ENCODE peak calls at places on chromosomes 3 and 15, in five cellular contexts. F is HepG2, A is GM12878, O is GM12892, D is H1. K is an unnamed sample.

GRCh38 chr3:104392327-104392726 is 974.4 kb upstream of the ALCAM start:
- DNase-seq in F (peak), O (no peak), A (no peak), D (no peak), K (no peak)

GRCh38 chr3:131217296-131217741 is 164.3 kb upstream of the NUDT16 start:
- DNase-seq in A (no peak), O (no peak), F (no peak), D (no peak), K (no peak)

GRCh38 chr15:36978625-36979024 is 121.7 kb downstream of the MEIS2 start:
- DNase-seq in F (no peak), O (no peak), D (no peak), A (no peak), K (no peak)

GRCh38 chr15:25770618-25771369 is 92.3 kb downstream of the ATP10A start:
- DNase-seq in A (no peak), F (no peak), O (no peak), D (no peak), K (no peak)

GRCh38 chr3:154552338-154552737 is 122.3 kb upstream of the GPR149 start:
- DNase-seq in O (no peak), F (peak), A (no peak), D (no peak), K (no peak)

GRCh38 chr3:138375446-138375845 is 27.1 kb downstream of the MRAS start:
- DNase-seq in A (no peak), O (no peak), D (no peak), F (no peak), K (no peak)

GRCh38 chr3:41684802-41685740 is 276.8 kb downstream of the ULK4 start:
- DNase-seq in A (no peak), O (no peak), D (no peak), F (no peak), K (no peak)

GRCh38 chr15:78322243-78322642 is 17.9 kb upstream of the CRABP1 start:
- DNase-seq in D (no peak), A (no peak), F (no peak), O (no peak), K (no peak)

GRCh38 chr3:161042023-161042501 is 63.1 kb downstream of the B3GALNT1 start:
- DNase-seq in A (no peak), F (peak), D (no peak), O (peak), K (no peak)

GRCh38 chr3:161851941-161852566 is 355.4 kb downstream of the OTOL1 start:
- DNase-seq in D (peak), F (peak), O (peak), A (peak), K (peak)

GRCh38 chr3:196159952-196160804 is 51.0 kb downstream of the ZDHHC19 start:
- DNase-seq in A (peak), D (peak), F (no peak), O (peak), K (peak)

GRCh38 chr15:70281811-70282307 is 184.1 kb upstream of the TLE3 start:
- DNase-seq in A (no peak), D (no peak), F (no peak), O (no peak), K (no peak)

GRCh38 chr15:74196175-74196574 is 6.4 kb downstream of the STRA6 start:
- DNase-seq in D (no peak), F (peak), A (no peak), O (no peak), K (no peak)

GRCh38 chr15:98493966-98494511 is 154.3 kb upstream of the IGF1R start:
- DNase-seq in A (no peak), O (no peak), D (no peak), F (no peak), K (no peak)

GRCh38 chr15:58551764-58552504 is 120.1 kb downstream of the LIPC start:
- DNase-seq in D (no peak), F (peak), A (no peak), O (no peak), K (no peak)

GRCh38 chr3:184604039-184604955 is 42.7 kb downstream of the EPHB3 start:
- DNase-seq in A (no peak), D (peak), O (no peak), F (no peak), K (no peak)

DNA sequence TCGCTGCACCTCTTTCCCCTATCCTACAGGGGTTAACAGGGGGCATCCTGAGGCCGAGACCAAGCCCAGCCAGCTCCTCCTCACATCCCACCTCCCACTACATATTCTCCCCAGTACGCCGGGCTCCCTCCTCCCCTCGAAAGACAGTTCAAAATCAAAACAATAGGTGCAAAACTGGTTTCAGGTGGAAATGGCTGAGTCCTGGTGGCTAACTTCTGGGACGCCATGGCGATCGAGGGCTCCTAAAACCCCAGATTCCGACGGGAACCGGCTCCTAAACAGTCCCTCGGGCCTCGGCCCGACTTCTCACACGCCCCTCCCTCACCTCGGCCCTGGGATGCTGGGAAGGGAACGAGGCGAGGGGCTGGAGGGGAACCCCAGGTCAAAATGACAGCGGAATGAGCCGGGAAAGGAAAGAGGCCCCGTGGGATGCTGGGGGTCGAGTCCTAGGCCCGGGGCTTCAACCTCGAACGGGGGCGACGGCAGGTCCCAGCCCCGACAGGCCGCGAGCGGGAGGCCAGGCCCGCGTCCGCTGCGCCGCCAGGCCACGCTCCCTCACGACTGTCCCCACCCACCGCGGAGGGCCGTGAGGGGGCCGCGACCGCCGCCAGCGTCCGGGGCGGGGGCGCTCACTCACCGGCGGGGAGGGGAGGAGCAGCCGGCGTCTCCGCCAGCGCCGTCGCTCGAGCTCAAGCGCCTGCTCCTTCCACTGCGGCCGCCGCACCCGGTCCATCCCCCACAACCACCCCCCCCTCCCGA is 475 bp downstream of the TMCC1 start:
- DNase-seq in O (peak), A (peak), D (peak), F (peak), K (peak)
- TF ChIP-seq POLR2AphosphoS5 in O (no peak), A (peak), D (peak), F (no peak), K (peak)

DNA sequence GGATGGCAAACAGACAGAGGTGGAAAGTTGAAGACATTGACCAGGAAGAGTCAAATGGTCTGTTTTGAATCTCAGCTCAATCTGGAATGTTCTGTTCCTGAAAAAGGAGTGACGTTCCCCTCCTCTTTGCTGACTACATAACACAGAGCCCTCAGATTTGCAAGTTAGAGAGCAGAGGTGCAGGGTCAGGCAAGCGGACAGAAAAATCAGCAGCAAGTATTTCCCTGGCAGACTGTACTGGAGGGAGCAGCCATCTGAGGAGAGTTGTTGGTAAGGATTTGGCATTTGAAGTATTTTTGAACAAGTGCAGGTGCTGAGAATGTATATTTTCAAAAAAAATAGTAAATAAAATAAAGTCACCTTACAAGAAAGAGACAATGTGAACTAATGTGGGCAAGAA is 17.6 kb downstream of the ZNF80 start:
- DNase-seq in O (no peak), D (no peak), A (no peak), F (no peak), K (no peak)
- TF ChIP-seq POLR2A in O (no peak), D (no peak), A (no peak), F (no peak), K (no peak)

GRCh38 chr3:107521466-107522059 is 1.2 kb upstream of the BBX start:
- DNase-seq in A (no peak), O (no peak), D (no peak), F (no peak), K (no peak)
- TF ChIP-seq TAF1 in A (no peak), O (no peak), D (no peak), F (no peak), K (no peak)

GRCh38 chr3:66998899-66999235 is 760 bp downstream of the KBTBD8 start:
- DNase-seq in F (no peak), D (no peak), A (no peak), O (no peak), K (no peak)
- TF ChIP-seq POLR2AphosphoS5 in F (no peak), D (no peak), A (no peak), O (no peak), K (no peak)

DNA sequence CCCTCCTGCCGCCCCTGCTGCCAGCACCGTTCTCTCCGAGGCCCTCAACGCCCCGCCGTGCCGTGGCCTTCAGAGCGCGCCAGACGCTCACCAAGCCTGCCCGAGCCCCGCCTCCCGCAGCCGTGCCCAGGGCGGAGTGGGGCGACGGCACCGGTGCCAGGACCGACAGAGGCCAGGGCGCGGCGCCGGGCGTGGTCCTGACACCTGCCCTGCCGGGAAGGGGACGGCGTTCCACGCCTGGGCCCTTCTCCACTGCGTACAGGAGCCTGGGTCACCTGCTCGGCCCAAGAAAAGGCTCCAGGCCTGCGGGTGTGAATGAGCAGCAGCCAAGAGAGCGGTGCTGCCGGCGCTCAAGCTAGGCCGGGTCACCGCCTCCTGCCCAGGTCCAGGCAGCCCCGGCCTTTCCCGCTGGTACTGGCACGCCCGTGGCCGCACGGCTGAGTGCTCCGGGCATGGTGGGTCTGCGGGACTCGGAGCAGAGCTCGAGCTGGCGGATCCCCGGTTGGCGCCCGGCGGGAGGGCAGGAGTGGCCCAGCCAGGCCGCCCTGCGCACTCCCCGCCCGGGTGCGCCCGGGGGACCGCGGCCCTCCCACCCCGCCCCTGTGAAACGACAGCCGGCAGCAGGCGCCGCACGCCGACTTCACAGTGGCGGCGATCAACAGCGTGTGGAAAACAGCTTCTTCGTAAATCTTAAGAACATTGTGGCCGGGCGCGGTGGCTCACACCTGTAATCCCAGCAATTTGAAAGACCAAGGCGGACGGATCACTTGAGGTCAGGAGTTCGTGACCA is 4.2 kb downstream of the OCA2 start:
- DNase-seq in F (no peak), D (peak), A (no peak), O (no peak), K (no peak)
- TF ChIP-seq POLR2A in F (no peak), D (no peak), A (no peak), O (no peak), K (no peak)

GRCh38 chr15:77097921-77098320 is 27.0 kb upstream of the TSPAN3 start:
- DNase-seq in O (no peak), A (no peak), D (no peak), F (no peak), K (no peak)

GRCh38 chr15:77097317-77097721 is 26.4 kb upstream of the TSPAN3 start:
- DNase-seq in A (no peak), D (peak), F (no peak), O (no peak), K (no peak)

GRCh38 chr15:77096131-77096530 is 25.2 kb upstream of the TSPAN3 start:
- DNase-seq in O (no peak), A (no peak), F (no peak), D (no peak), K (no peak)

GRCh38 chr15:77096541-77096940 is 25.6 kb upstream of the TSPAN3 start:
- DNase-seq in F (no peak), D (peak), A (no peak), O (no peak), K (no peak)

DNA sequence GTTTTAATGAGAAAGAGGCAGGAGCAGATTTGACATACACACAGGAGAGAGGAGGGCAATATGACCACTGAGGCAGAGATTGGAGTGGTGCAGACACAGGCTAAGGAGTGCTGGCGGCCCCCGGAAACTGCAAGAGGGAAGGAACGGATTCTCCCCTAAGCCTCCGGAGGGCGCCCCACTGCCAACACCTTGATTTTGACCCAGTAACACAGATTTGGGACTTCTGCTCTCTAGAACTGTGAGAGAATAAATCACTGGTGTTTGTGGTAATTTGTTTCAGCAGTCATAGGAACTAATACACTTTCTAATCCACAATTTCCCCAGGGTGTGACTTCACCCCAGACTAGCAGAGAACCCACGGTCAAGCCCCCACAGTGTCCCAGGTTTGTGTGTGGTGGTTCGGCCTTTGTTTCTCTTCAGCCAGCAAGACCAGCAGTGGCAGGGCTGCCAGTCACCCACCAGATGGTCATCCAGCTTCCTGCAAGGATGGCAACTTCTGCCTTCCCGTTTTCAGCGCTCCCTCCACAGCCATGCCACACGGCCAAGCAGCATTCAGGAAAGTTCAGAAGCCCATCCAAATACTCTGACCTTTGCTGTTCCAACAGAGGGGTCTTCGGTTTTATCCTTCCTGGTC is 23.6 kb upstream of the TSPAN3 start:
- DNase-seq in D (peak), F (no peak), A (no peak), O (no peak), K (no peak)
- TF ChIP-seq TAF1 in D (no peak), F (no peak), A (no peak), O (no peak), K (no peak)

K was measured in GM12891.